ENCODE peak calls at places on chromosome 14, in ten cellular contexts. H, F, R, C, O, W, K, E, L and S are unnamed samples.

GRCh38 chr14:42683690-42684089 is 1077.0 kb downstream of the LRFN5 start:
- DNase-seq in O (no peak), H (no peak), W (no peak), L (no peak), C (no peak), R (no peak), K (no peak), F (no peak), E (no peak), S (no peak)

GRCh38 chr14:44962573-44963528 is 861 bp downstream of the TOGARAM1 start:
- DNase-seq in W (peak; percentile 41), E (peak; percentile 23), O (peak; percentile 49), F (no peak), L (no peak), C (peak; percentile 54), K (peak; percentile 38), R (peak; percentile 24), H (no peak), S (peak; percentile 57)

GRCh38 chr14:103626150-103626850 is 2.7 kb upstream of the KLC1 start:
- DNase-seq in O (no peak), E (peak; percentile 48), W (no peak), L (no peak), C (peak; percentile 20), F (no peak), H (no peak), K (no peak), R (no peak), S (no peak)

GRCh38 chr14:69880051-69880487 is 853 bp downstream of the SMOC1 start:
- DNase-seq in L (no peak), W (no peak), R (no peak), C (no peak), H (no peak), E (no peak), F (no peak), K (no peak), O (no peak), S (no peak)

GRCh38 chr14:98345186-98345585 is 926.8 kb downstream of the BCL11B start:
- DNase-seq in L (no peak), E (no peak), W (no peak), O (no peak), K (no peak), R (peak; percentile 58), C (no peak), F (no peak), H (no peak), S (no peak)

GRCh38 chr14:74934476-74935339 is 11.6 kb upstream of the RPS6KL1 start:
- DNase-seq in H (no peak), C (no peak), L (no peak), E (no peak), F (no peak), W (no peak), K (no peak), R (no peak), O (no peak), S (no peak)

GRCh38 chr14:104895786-104896642 is 28.7 kb upstream of the PLD4 start:
- DNase-seq in O (peak; percentile 70), F (no peak), L (no peak), E (no peak), W (peak; percentile 13), K (peak; percentile 20), H (no peak), R (peak; percentile 17), C (peak; percentile 11), S (peak; percentile 0)

GRCh38 chr14:89041245-89041585 is 216.8 kb downstream of the TTC8 start:
- DNase-seq in C (peak; percentile 63), W (no peak), L (no peak), R (peak; percentile 47), F (no peak), O (peak; percentile 74), H (no peak), K (no peak), E (no peak), S (no peak)

GRCh38 chr14:55746533-55746932 is 166.5 kb downstream of the KTN1 start:
- DNase-seq in C (no peak), R (no peak), F (no peak), L (no peak), H (no peak), W (no peak), E (no peak), K (no peak), O (no peak), S (no peak)

GRCh38 chr14:67577909-67578749 is 21.9 kb downstream of the PIGH start:
- DNase-seq in E (no peak), R (no peak), F (no peak), W (no peak), O (no peak), L (no peak), K (no peak), C (no peak), H (no peak), S (no peak)

DNA sequence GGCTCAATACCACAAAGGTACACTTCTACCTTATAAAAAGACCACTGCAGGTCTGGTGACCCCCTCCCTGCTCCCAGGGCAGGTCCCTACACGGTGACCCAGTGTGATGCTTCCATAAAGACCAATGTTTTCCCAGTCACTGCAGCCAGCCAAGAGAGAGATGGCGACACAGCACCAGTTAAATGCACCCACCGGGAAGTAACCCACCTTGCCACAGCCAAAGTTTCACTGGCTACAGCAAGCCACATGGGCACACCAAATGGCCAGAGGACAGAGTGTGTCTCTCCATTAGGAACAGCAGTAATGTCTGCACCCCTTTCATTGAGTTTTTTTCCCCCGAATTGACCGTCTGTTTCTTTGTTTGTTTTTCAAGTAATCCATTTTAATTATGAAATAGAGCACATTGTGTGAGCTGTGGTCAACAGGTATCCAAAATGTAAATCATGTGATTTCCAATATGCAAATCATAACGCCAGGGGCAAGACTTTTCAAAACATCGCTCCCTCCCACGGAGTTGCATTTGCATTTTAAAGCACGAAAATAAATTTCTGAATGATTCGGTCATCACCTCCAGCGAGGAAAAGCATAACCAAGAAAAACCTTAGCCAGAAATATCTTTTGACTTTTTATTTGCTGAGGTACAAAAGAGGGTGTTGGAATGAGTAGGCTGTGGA is 48.9 kb upstream of the EML1 start:
- DNase-seq in F (no peak), C (no peak), W (no peak), L (no peak), H (no peak), R (peak; percentile 51), E (no peak), K (no peak), O (no peak), S (no peak)
- TF ChIP-seq CTCF in F (no peak), C (no peak), W (no peak), L (no peak), H (no peak), R (no peak), E (no peak), K (no peak), O (no peak), S (no peak)

GRCh38 chr14:33480589-33481184 is 470.2 kb downstream of the EGLN3 start:
- DNase-seq in L (no peak), K (no peak), W (no peak), F (no peak), R (no peak), O (no peak), E (no peak), C (no peak), H (no peak), S (no peak)

GRCh38 chr14:33475623-33476022 is 475.3 kb downstream of the EGLN3 start:
- DNase-seq in F (no peak), R (peak; percentile 33), L (peak; percentile 21), C (peak; percentile 73), O (peak; percentile 47), W (no peak), E (no peak), H (no peak), K (peak; percentile 50), S (peak; percentile 5)

GRCh38 chr14:33483110-33483509 is 467.8 kb downstream of the EGLN3 start:
- DNase-seq in O (no peak), L (no peak), R (no peak), K (no peak), H (no peak), W (no peak), E (no peak), C (no peak), F (no peak), S (no peak)

GRCh38 chr14:33477752-33478151 is 473.1 kb downstream of the EGLN3 start:
- DNase-seq in H (no peak), O (no peak), L (no peak), R (no peak), C (no peak), K (no peak), E (no peak), W (no peak), F (no peak), S (no peak)
- H3K4me3 ChIP-seq in H (no peak overlapping the region), O (no peak overlapping the region), L (no peak overlapping the region), R (no peak overlapping the region), C (no peak overlapping the region), K (no peak overlapping the region), E (no peak overlapping the region), W (no peak overlapping the region), F (no peak overlapping the region), S (no peak overlapping the region)

DNA sequence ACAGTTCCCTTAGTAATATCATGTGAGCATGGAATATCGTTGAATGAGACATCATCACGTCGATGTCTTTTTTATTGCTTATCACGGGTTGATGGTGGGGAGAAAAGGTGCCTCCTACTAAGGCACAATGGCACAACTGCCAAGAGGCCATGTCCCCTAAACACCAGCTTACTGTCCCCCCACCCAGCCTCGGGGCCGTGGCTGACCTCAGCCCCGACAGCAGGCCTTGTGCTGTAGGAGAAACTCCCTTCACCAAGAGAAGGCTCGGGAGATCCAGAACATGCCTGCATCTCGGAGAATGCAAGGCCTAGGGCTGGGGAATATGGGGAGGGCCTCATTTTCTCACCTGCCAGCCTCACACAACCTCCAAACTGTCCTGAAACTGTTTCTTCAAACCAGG is 22.8 kb downstream of the ZFP36L1 start:
- DNase-seq in L (no peak), C (no peak), E (no peak), F (no peak), R (no peak), W (no peak), K (no peak), H (no peak), O (no peak), S (no peak)
- TF ChIP-seq CTCF in L (no peak), C (no peak), E (no peak), F (no peak), R (no peak), W (no peak), K (no peak), H (no peak), O (no peak), S (no peak)

GRCh38 chr14:40464531-40464930 is 1032.3 kb upstream of the FBXO33 start:
- DNase-seq in E (no peak), R (no peak), W (no peak), K (no peak), C (no peak), L (no peak), O (no peak), F (no peak), H (no peak), S (no peak)
- H3K4me3 ChIP-seq in E (no peak overlapping the region), R (no peak overlapping the region), W (no peak overlapping the region), K (no peak overlapping the region), C (no peak overlapping the region), L (no peak overlapping the region), O (no peak overlapping the region), F (no peak overlapping the region), H (no peak overlapping the region), S (no peak overlapping the region)